ENCODE peak calls at places on chromosomes 13 and 19, in ten cellular contexts. H, O, A, X, K, E, F, P, J and Q are unnamed samples.

GRCh38 chr13:33787051-33787591 is 30.8 kb upstream of the RFC3 start:
- DNase-seq in H (no peak), X (no peak), J (peak), O (no peak), E (no peak), A (no peak), K (no peak), F (no peak), P (no peak), Q (no peak)

GRCh38 chr19:3633559-3633988 is 7.0 kb upstream of the CACTIN start:
- DNase-seq in E (no peak), O (no peak), J (no peak), P (no peak), H (no peak), F (no peak), A (no peak), K (no peak), X (no peak), Q (no peak)

GRCh38 chr19:2517881-2518601 is 42.1 kb downstream of the GADD45B start:
- DNase-seq in J (peak), O (no peak), K (no peak), H (peak), E (no peak), X (no peak), F (no peak), P (no peak), A (no peak), Q (no peak)

GRCh38 chr13:30607908-30608307 is 9.8 kb upstream of the USPL1 start:
- DNase-seq in K (peak), H (peak), A (peak), J (no peak), F (no peak), O (no peak), P (no peak), X (peak), E (no peak), Q (no peak)

GRCh38 chr19:58352760-58353671 is at the start of gene A1BG:
- DNase-seq in E (no peak), X (no peak), H (no peak), A (no peak), F (no peak), J (no peak), O (no peak), P (no peak), K (no peak), Q (peak)

GRCh38 chr13:51542358-51542972 is 41.8 kb upstream of the WDFY2 start:
- DNase-seq in E (no peak), K (no peak), H (no peak), O (no peak), A (no peak), P (no peak), F (no peak), J (no peak), X (no peak), Q (no peak)

GRCh38 chr13:40961224-40961623 is 57.9 kb downstream of the ELF1 start:
- DNase-seq in F (no peak), A (no peak), O (no peak), H (no peak), K (no peak), P (no peak), J (no peak), X (no peak), E (no peak), Q (no peak)

GRCh38 chr13:31476753-31477152 is 262.6 kb upstream of the RXFP2 start:
- DNase-seq in H (no peak), F (no peak), X (no peak), E (no peak), A (no peak), O (no peak), K (no peak), J (no peak), P (no peak), Q (no peak)

GRCh38 chr19:6233827-6234511 is 45.8 kb downstream of the MLLT1 start:
- DNase-seq in J (no peak), F (peak), K (no peak), P (no peak), A (no peak), E (no peak), X (no peak), H (no peak), O (no peak), Q (peak)

GRCh38 chr19:34109596-34109995 is 62.7 kb upstream of the LSM14A start:
- DNase-seq in P (no peak), H (no peak), X (no peak), J (no peak), E (no peak), A (no peak), F (no peak), O (no peak), K (no peak), Q (no peak)

GRCh38 chr13:33637978-33638743 is 179.8 kb upstream of the RFC3 start:
- DNase-seq in F (no peak), O (no peak), J (no peak), A (no peak), E (no peak), X (no peak), H (no peak), P (no peak), K (no peak), Q (no peak)

GRCh38 chr13:29591310-29591709 is 4.2 kb downstream of the SLC7A1 start:
- DNase-seq in A (no peak), O (no peak), H (no peak), P (no peak), J (no peak), F (no peak), K (no peak), E (no peak), X (no peak), Q (no peak)

GRCh38 chr19:17328517-17329060 is 6.1 kb downstream of the ANO8 start:
- DNase-seq in P (no peak), E (no peak), O (no peak), F (peak), J (no peak), K (peak), A (no peak), H (no peak), X (no peak), Q (no peak)

GRCh38 chr19:29783627-29784190 is 28.1 kb upstream of the CCNE1 start:
- DNase-seq in X (no peak), O (no peak), A (no peak), P (no peak), K (no peak), E (no peak), F (no peak), J (no peak), H (no peak), Q (no peak)

GRCh38 chr13:113877149-113877990 is 13.5 kb upstream of the GAS6 start:
- DNase-seq in K (no peak), A (no peak), E (no peak), F (no peak), P (no peak), H (no peak), J (no peak), O (no peak), X (no peak), Q (no peak)

GRCh38 chr19:38759590-38760003 is 13.7 kb downstream of the LGALS7 start:
- DNase-seq in J (no peak), O (no peak), X (no peak), H (no peak), P (no peak), K (no peak), E (no peak), F (no peak), A (no peak), Q (no peak)

GRCh38 chr13:23348270-23349126 is 85.0 kb downstream of the SACS start:
- DNase-seq in O (no peak), X (no peak), A (no peak), J (no peak), H (no peak), K (no peak), F (no peak), P (no peak), E (no peak), Q (no peak)

GRCh38 chr13:112256716-112257497 is 119.2 kb upstream of the SPACA7 start:
- DNase-seq in H (no peak), X (no peak), F (no peak), A (no peak), O (no peak), K (no peak), J (no peak), E (no peak), P (no peak), Q (no peak)

GRCh38 chr19:38211206-38211605 is 12.8 kb downstream of the DPF1 start:
- DNase-seq in O (no peak), E (no peak), K (no peak), A (no peak), P (no peak), H (peak), F (no peak), J (no peak), X (no peak), Q (no peak)

GRCh38 chr13:93254775-93255174 is 28.2 kb downstream of the GPC6 start:
- DNase-seq in X (no peak), P (no peak), H (no peak), O (no peak), A (no peak), E (no peak), J (no peak), F (no peak), K (no peak), Q (no peak)

GRCh38 chr19:37698216-37698615 is 21.3 kb downstream of the ZNF607 start:
- DNase-seq in X (no peak), J (no peak), A (no peak), O (no peak), H (no peak), E (no peak), K (no peak), P (no peak), F (no peak), Q (no peak)

GRCh38 chr19:47257411-47258169 is 1.3 kb downstream of the CCDC9 start:
- DNase-seq in P (no peak), H (no peak), X (no peak), K (no peak), O (no peak), A (no peak), F (no peak), J (no peak), E (no peak), Q (peak)

GRCh38 chr19:38039966-38040365 is 133.0 kb downstream of the SIPA1L3 start:
- DNase-seq in F (no peak), K (no peak), J (no peak), O (no peak), P (peak), A (no peak), H (no peak), X (no peak), E (no peak), Q (no peak)

GRCh38 chr13:79709526-79709925 is 228.6 kb downstream of the NDFIP2 start:
- DNase-seq in J (no peak), K (no peak), E (peak), H (no peak), P (peak), X (no peak), F (no peak), A (no peak), O (no peak), Q (no peak)

GRCh38 chr13:76707360-76707759 is 178.8 kb downstream of the KCTD12 start:
- DNase-seq in E (no peak), F (no peak), J (no peak), O (no peak), X (no peak), P (no peak), H (no peak), K (no peak), A (no peak), Q (no peak)

GRCh38 chr13:87810391-87810801 is 139.2 kb downstream of the SLITRK5 start:
- DNase-seq in X (no peak), E (no peak), H (no peak), K (no peak), J (no peak), P (no peak), A (no peak), F (no peak), O (peak), Q (no peak)

GRCh38 chr13:44576396-44577235 is 486 bp upstream of the TSC22D1 start:
- DNase-seq in K (peak), P (no peak), E (no peak), X (peak), F (no peak), J (peak), H (peak), A (no peak), O (no peak), Q (peak)